ENCODE peak calls at places on chromosome 14, in six cellular contexts. M, X, I, K, F and E are unnamed samples.

GRCh38 chr14:95353664-95354063 is 34.0 kb upstream of the CLMN start:
- DNase-seq in M (no peak), I (no peak), F (no peak), X (no peak), K (no peak), E (no peak)

GRCh38 chr14:67241416-67242362 is at the start of gene PALS1:
- DNase-seq in F (peak), K (no peak), X (peak), M (peak), I (peak), E (peak)

GRCh38 chr14:50001999-50002925 is 109.4 kb downstream of the ARF6 start:
- DNase-seq in M (no peak), I (no peak), K (peak), X (no peak), F (no peak), E (no peak)

GRCh38 chr14:58749066-58749669 is 111.4 kb downstream of the DACT1 start:
- DNase-seq in F (peak), M (peak), I (peak), X (peak), K (no peak), E (peak)

GRCh38 chr14:88541324-88541723 is 13.5 kb downstream of the PTPN21 start:
- DNase-seq in K (no peak), X (no peak), F (no peak), I (no peak), M (no peak), E (no peak)

GRCh38 chr14:100885196-100886030 is 18.1 kb downstream of the RTL1 start:
- DNase-seq in X (no peak), M (no peak), F (no peak), K (no peak), I (no peak), E (no peak)

GRCh38 chr14:61122862-61123261 is 141.8 kb downstream of the SLC38A6 start:
- DNase-seq in M (no peak), F (no peak), X (no peak), I (no peak), K (no peak), E (no peak)

GRCh38 chr14:70009961-70010360 is 130.7 kb downstream of the SMOC1 start:
- DNase-seq in K (no peak), I (no peak), F (no peak), M (no peak), X (no peak), E (no peak)

DNA sequence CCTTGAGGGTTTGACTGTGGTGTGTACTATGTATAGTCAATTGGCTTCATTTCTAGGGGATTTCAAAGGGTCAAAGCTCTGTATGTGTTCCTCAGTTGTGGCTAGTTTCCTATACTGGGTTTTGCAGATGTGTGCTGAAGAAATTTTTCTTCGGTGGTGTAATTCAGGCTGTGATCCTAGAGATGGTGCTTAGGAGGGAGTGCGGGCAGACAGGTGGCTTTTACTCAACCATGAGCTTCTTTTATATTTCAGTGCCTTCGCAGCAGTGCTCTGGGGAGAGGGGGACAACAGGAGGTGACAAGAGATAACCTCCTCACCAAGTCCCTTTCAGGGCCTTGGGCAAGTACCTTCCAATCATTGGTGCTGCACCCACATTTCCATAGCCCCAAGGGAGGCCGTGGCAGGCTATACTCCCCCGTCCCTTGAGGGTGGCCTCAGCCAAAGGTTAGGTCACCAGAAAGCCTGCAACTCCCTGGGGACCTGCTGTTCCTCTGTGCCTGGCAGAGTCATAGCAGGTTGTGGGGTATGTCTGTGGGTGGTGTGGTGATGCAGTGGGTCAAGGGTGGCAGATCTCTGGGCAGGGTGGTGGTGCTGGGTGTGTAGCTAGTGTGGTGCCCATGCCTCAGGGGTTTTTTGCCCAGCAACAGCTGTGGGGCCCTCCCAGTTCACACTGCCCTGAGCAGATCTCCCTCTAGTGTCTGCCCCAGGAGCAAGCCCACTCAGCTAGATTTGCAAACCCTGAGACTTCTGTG is 37.0 kb upstream of the TMX1 start:
- DNase-seq in X (no peak), F (no peak), I (no peak), M (no peak), K (no peak), E (no peak)
- TF ChIP-seq CTCF in X (no peak), F (no peak), I (no peak), M (no peak), K (peak), E (no peak)

DNA sequence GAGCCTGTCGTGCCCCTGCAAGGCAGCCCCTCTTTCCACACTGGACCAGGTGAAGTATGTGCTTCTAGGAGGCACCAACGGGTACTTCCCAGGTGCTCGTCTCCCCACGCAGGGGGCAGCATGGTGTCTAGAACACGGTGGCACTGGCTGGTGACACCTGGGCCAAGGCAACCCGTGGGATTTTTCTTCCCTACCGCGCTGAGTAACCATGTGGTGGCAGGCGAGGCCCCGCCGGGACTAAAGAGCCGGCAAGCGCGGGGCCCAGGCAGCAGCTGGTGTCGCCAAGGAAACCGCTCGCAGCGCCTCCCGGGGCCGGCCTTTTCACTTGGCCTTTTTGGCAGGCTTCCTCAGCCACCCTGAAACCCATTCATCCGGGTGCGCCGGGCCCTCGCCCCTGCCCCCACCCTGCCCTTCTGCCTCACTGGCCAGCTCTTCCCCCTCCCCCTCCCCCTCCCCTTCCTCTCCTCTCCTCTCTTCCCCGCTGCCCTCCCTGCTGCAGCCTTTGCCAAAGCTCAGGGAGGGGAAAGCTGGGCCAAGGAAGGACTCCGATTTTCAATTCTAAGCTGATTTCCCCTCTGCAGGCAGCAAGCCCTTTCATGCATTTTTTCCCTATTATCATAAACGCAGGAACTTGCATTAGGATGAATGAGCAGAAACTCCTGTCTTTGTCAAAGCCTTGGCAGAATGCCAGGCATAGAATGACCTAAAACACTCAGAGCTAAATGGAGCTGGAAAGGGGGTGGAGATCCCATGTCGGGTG is 81.2 kb downstream of the IRF2BPL start:
- DNase-seq in F (peak), X (peak), I (peak), K (peak), M (peak), E (peak)
- TF ChIP-seq CTCF in F (peak), X (peak), I (peak), K (peak), M (peak), E (peak)

GRCh38 chr14:68651652-68652432 is 141.0 kb downstream of the ZFP36L1 start:
- DNase-seq in M (peak), K (peak), X (no peak), I (peak), F (peak), E (no peak)
- TF ChIP-seq CTCF in M (no peak), K (no peak), X (no peak), I (no peak), F (no peak), E (no peak)

GRCh38 chr14:52071675-52072074 is 2.8 kb upstream of the NID2 start:
- DNase-seq in M (peak), X (no peak), I (no peak), K (no peak), F (peak), E (no peak)
- TF ChIP-seq CTCF in M (no peak), X (no peak), I (no peak), K (peak), F (peak), E (peak)

GRCh38 chr14:103856105-103856504 is 8.7 kb upstream of the PPP1R13B start:
- DNase-seq in K (peak), I (no peak), F (no peak), M (no peak), X (no peak), E (no peak)

GRCh38 chr14:103854822-103855733 is 7.7 kb upstream of the PPP1R13B start:
- DNase-seq in X (no peak), I (no peak), M (no peak), F (no peak), K (peak), E (no peak)

GRCh38 chr14:103854017-103854808 is 6.8 kb upstream of the PPP1R13B start:
- DNase-seq in M (no peak), K (no peak), X (no peak), I (no peak), F (no peak), E (no peak)

GRCh38 chr14:103857256-103857655 is 9.9 kb upstream of the PPP1R13B start:
- DNase-seq in M (no peak), F (no peak), K (no peak), I (no peak), X (no peak), E (no peak)

DNA sequence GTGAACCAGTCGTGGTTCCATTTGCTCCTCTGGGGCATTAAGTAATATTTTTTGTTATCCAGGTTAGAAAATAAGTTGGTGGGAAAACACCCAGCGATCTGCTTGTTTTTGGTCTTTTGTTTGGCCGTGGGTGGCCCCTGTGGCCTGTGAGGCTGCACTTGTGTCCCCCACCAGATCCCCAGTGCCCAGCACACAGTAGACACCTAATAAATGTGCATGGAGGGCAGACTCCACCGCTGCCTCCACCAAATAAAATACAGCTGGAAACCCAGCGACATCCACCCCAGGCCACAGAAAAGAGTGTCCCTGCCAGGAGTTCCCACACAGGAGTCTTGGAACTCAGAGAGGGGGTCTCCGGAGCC is 8.3 kb upstream of the PPP1R13B start:
- DNase-seq in I (no peak), M (no peak), X (no peak), K (no peak), F (no peak), E (no peak)
- TF ChIP-seq CTCF in I (no peak), M (no peak), X (no peak), K (no peak), F (no peak), E (no peak)

GRCh38 chr14:53306267-53306721 is 153.2 kb upstream of the DDHD1 start:
- DNase-seq in M (peak), K (peak), F (peak), X (peak), I (no peak), E (peak)
- TF ChIP-seq CTCF in M (peak), K (peak), F (peak), X (peak), I (peak), E (peak)

GRCh38 chr14:82872494-82872893 is 1338.8 kb upstream of the SEL1L start:
- DNase-seq in X (no peak), F (no peak), M (no peak), K (peak), I (no peak), E (no peak)
- TF ChIP-seq CTCF in X (no peak), F (no peak), M (no peak), K (peak), I (no peak), E (no peak)

GRCh38 chr14:94142247-94142646 is 12.8 kb upstream of the IFI27L2 start:
- DNase-seq in X (no peak), M (no peak), I (no peak), F (no peak), K (no peak), E (no peak)

GRCh38 chr14:94142836-94143235 is 13.4 kb upstream of the IFI27L2 start:
- DNase-seq in K (no peak), X (no peak), I (no peak), M (no peak), F (no peak), E (no peak)

GRCh38 chr14:94143711-94144110 is 14.3 kb upstream of the IFI27L2 start:
- DNase-seq in I (no peak), K (no peak), F (no peak), X (no peak), M (no peak), E (no peak)

GRCh38 chr14:94144765-94145164 is 15.4 kb upstream of the IFI27L2 start:
- DNase-seq in F (no peak), I (no peak), M (peak), K (peak), X (no peak), E (no peak)

GRCh38 chr14:94143239-94143638 is 13.8 kb upstream of the IFI27L2 start:
- DNase-seq in F (no peak), M (no peak), X (peak), K (peak), I (no peak), E (no peak)
- TF ChIP-seq CTCF in F (peak), M (peak), X (no peak), K (peak), I (peak), E (peak)

GRCh38 chr14:76339922-76340615 is 35.9 kb upstream of the ESRRB start:
- DNase-seq in I (no peak), K (no peak), X (no peak), M (no peak), F (no peak), E (no peak)

GRCh38 chr14:76346391-76347160 is 29.4 kb upstream of the ESRRB start:
- DNase-seq in F (no peak), I (no peak), M (no peak), X (no peak), K (no peak), E (no peak)

GRCh38 chr14:76337619-76338545 is 38.1 kb upstream of the ESRRB start:
- DNase-seq in F (no peak), X (no peak), M (no peak), K (no peak), I (no peak), E (no peak)

GRCh38 chr14:76348898-76349297 is 27.0 kb upstream of the ESRRB start:
- DNase-seq in F (peak), K (peak), X (no peak), I (peak), M (peak), E (peak)

GRCh38 chr14:76343386-76343785 is 32.6 kb upstream of the ESRRB start:
- DNase-seq in F (no peak), X (no peak), M (no peak), I (no peak), K (no peak), E (no peak)
- TF ChIP-seq CTCF in F (no peak), X (no peak), M (no peak), I (no peak), K (no peak), E (no peak)

GRCh38 chr14:23114669-23115491 is 4.2 kb downstream of the CEBPE start:
- DNase-seq in K (peak), M (peak), F (peak), I (peak), X (peak), E (peak)
- TF ChIP-seq CTCF in K (peak), M (no peak), F (peak), I (peak), X (no peak), E (no peak)